ENCODE peak calls at places on chromosomes 1 and 21, in six cellular contexts. J is body of pancreas, D is breast epithelium, P is cardiac muscle cell, S is left ventricle myocardium inferior, I is sigmoid colon. X is an unnamed sample. For H3K4me1, the result is how much of the 10 kb centered on the place peaks cover.

GRCh38 chr1:165383067-165383466 is 26.6 kb upstream of the LMX1A start:
- DNase-seq in J (no peak), D (peak), S (peak), P (peak), I (peak), X (peak)

GRCh38 chr1:226060427-226060826 is 2.1 kb upstream of the H3-3A start:
- DNase-seq in S (no peak), I (no peak), P (no peak), J (no peak), D (no peak), X (no peak)

GRCh38 chr21:27649323-27649722 is 682.4 kb upstream of the ADAMTS5 start:
- DNase-seq in J (no peak), D (no peak), S (no peak), P (peak), I (no peak), X (no peak)

GRCh38 chr1:234413975-234414374 is 40.7 kb downstream of the COA6 start:
- DNase-seq in J (no peak), I (no peak), S (no peak), P (no peak), D (no peak), X (no peak)

GRCh38 chr1:74681001-74681400 is 7.4 kb upstream of the ERICH3 start:
- DNase-seq in I (no peak), D (no peak), J (no peak), P (no peak), S (no peak), X (no peak)

GRCh38 chr1:209648931-209649776 is 3.1 kb downstream of the LAMB3 start:
- DNase-seq in J (no peak), P (peak), D (no peak), I (no peak), S (no peak), X (no peak)

GRCh38 chr1:150160964-150161626 is 11.4 kb downstream of the PLEKHO1 start:
- DNase-seq in P (peak), S (no peak), I (no peak), D (no peak), J (no peak), X (peak)

GRCh38 chr1:30822966-30823581 is 65.5 kb upstream of the LAPTM5 start:
- DNase-seq in D (peak), I (no peak), S (no peak), J (no peak), P (peak), X (no peak)

GRCh38 chr1:223423641-223424233 is 30.5 kb downstream of the CCDC185 start:
- DNase-seq in I (no peak), P (peak), D (no peak), S (no peak), J (no peak), X (no peak)

GRCh38 chr1:94982403-94982802 is 55.5 kb upstream of the CNN3 start:
- DNase-seq in J (no peak), P (peak), D (no peak), I (no peak), S (no peak), X (no peak)

GRCh38 chr1:179164494-179164893 is 65.0 kb downstream of the ABL2 start:
- DNase-seq in I (no peak), P (peak), S (no peak), D (no peak), J (no peak), X (no peak)

GRCh38 chr1:88612783-88613182 is 71.3 kb upstream of the PKN2 start:
- DNase-seq in D (no peak), I (no peak), P (no peak), J (no peak), S (no peak), X (no peak)

GRCh38 chr21:15408089-15408488 is 321.7 kb upstream of the USP25 start:
- DNase-seq in J (no peak), S (no peak), I (no peak), P (no peak), D (no peak), X (no peak)

GRCh38 chr1:44962729-44963128 is 23.7 kb downstream of the EIF2B3 start:
- DNase-seq in J (no peak), D (no peak), I (no peak), S (no peak), P (no peak), X (no peak)

GRCh38 chr1:106613106-106613505 is 443.4 kb upstream of the PRMT6 start:
- DNase-seq in I (no peak), P (no peak), J (no peak), D (no peak), S (no peak), X (no peak)

GRCh38 chr1:81201779-81202178 is 599.0 kb upstream of the ADGRL2 start:
- DNase-seq in P (no peak), J (no peak), S (no peak), I (no peak), D (no peak), X (no peak)

GRCh38 chr1:235259133-235259778 is 68.7 kb downstream of the ARID4B start:
- DNase-seq in S (no peak), J (peak), P (no peak), D (no peak), I (no peak), X (no peak)

GRCh38 chr1:161958425-161958824 is 65.2 kb downstream of the OLFML2B start:
- DNase-seq in D (no peak), P (no peak), J (no peak), S (no peak), I (no peak), X (no peak)

GRCh38 chr1:27455166-27455811 is 34.7 kb downstream of the WASF2 start:
- DNase-seq in P (no peak), S (no peak), D (no peak), I (no peak), J (no peak), X (no peak)

GRCh38 chr1:201261771-201262547 is 21.3 kb upstream of the PKP1 start:
- DNase-seq in S (no peak), P (no peak), D (peak), I (peak), J (no peak), X (no peak)

GRCh38 chr21:42062543-42063022 is 8.5 kb upstream of the UMODL1 start:
- DNase-seq in D (peak), J (no peak), I (no peak), P (no peak), S (no peak), X (no peak)

GRCh38 chr1:6124746-6125365 is 55.3 kb downstream of the CHD5 start:
- DNase-seq in S (no peak), I (peak), P (no peak), J (no peak), D (no peak), X (no peak)

GRCh38 chr1:98126740-98127139 is 205.9 kb upstream of the DPYD start:
- DNase-seq in P (no peak), S (no peak), J (no peak), I (no peak), D (no peak), X (no peak)

GRCh38 chr1:44608141-44608540 is 66.1 kb downstream of the TMEM53 start:
- DNase-seq in J (no peak), D (no peak), I (no peak), S (no peak), P (no peak), X (no peak)

GRCh38 chr1:112882271-112882744 is 73.7 kb downstream of the SLC16A1 start:
- DNase-seq in P (peak), I (no peak), S (no peak), D (no peak), J (no peak), X (no peak)

GRCh38 chr1:53195913-53196484 is 625 bp upstream of the CPT2 start:
- DNase-seq in J (no peak), S (no peak), P (no peak), D (no peak), I (peak), X (peak)

GRCh38 chr1:212528501-212528900 is 80.1 kb upstream of the ATF3 start:
- DNase-seq in S (no peak), D (no peak), P (no peak), J (no peak), I (no peak), X (no peak)

GRCh38 chr1:33111965-33112364 is 31.0 kb downstream of the AZIN2 start:
- DNase-seq in I (no peak), S (no peak), P (peak), D (no peak), J (no peak), X (no peak)

GRCh38 chr1:41811051-41811795 is 107.5 kb downstream of the HIVEP3 start:
- DNase-seq in D (no peak), S (no peak), I (no peak), P (peak), J (no peak), X (no peak)

GRCh38 chr1:159071970-159072582 is 4.5 kb downstream of the AIM2 start:
- DNase-seq in I (no peak), J (no peak), P (peak), D (no peak), S (no peak), X (no peak)

GRCh38 chr1:33624991-33625870 is 152.8 kb downstream of the ZSCAN20 start:
- DNase-seq in J (no peak), I (no peak), S (no peak), D (no peak), P (no peak), X (no peak)

GRCh38 chr1:55970711-55971110 is 608.7 kb downstream of the PLPP3 start:
- DNase-seq in D (no peak), I (no peak), P (peak), S (no peak), J (no peak), X (no peak)

GRCh38 chr1:234214129-234214910 is 158.9 kb upstream of the COA6 start:
- DNase-seq in I (peak), S (no peak), J (peak), D (peak), P (peak), X (no peak)

GRCh38 chr21:34511787-34512451 is at the start of gene KCNE1:
- DNase-seq in D (no peak), J (no peak), P (peak), I (peak), S (no peak), X (no peak)

GRCh38 chr1:98429851-98430496 is 231.5 kb upstream of the SNX7 start:
- DNase-seq in D (no peak), S (no peak), P (no peak), I (no peak), J (peak), X (no peak)

GRCh38 chr1:147627435-147628110 is 42.8 kb downstream of the ACP6 start:
- DNase-seq in S (peak), J (peak), D (no peak), I (no peak), P (peak), X (peak)

GRCh38 chr1:25501235-25502058 is 42.0 kb upstream of the LDLRAP1 start:
- DNase-seq in P (peak), D (no peak), I (peak), J (no peak), S (no peak), X (no peak)
- TF ChIP-seq CTCF in P (peak), D (no peak), I (no peak), J (no peak), S (peak), X (no peak)

DNA sequence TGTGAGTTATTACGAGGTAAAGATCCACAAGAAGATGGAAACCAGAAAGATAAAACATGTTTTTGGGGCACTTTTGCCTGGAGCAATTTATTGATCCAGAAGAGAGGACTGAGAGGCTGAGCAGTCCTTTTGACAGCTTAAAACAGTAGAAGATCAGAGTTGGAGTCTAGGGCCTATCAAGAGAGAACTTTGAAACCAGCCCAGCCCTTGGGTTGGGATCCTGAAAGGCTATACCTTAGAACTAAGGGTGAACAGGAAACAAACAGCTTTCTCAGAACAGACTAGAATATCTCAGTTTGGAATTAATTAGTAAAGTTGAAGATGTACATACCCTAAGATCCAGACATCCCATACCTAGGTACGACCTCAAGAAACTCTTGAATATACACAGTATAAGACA is 89.6 kb downstream of the ZZZ3 start:
- DNase-seq in I (no peak), P (no peak), D (no peak), J (no peak), S (no peak), X (no peak)
- H3K4me1 ChIP-seq in I (under half), P (under half), D (under half), J (under half), S (under half), X (under half)

DNA sequence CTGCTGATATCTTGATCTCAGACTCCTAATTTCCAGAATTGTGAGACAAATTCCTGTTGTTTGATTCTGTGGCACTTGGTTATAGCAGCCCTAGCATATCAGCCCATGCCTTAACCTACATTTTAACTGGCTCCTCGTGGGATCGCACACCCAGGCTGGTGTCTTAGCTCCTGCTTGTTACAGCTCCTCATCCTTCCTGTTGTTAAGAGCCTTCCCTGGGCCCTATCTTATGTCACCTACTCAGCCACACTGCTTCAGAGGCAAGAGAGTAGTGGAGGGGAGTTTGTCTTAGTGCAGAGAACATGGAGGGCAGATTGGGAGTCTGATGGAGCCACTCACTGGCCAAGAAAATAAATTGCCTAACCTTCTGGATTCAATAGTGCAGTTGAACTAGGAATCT is 131.0 kb downstream of the ROR1 start:
- DNase-seq in P (no peak), I (no peak), D (no peak), S (no peak), J (no peak), X (no peak)
- TF ChIP-seq CTCF in P (no peak), I (no peak), D (no peak), S (no peak), J (no peak), X (no peak)

GRCh38 chr1:61246001-61246400 is 163.6 kb downstream of the NFIA start:
- DNase-seq in J (no peak), S (no peak), P (no peak), I (no peak), D (no peak), X (no peak)
- H3K4me1 ChIP-seq in J (under half), S (half or more), P (under half), I (under half), D (under half), X (under half)

GRCh38 chr1:116373451-116374339 is 651 bp downstream of the ATP1A1 start:
- DNase-seq in I (peak), P (peak), J (peak), S (peak), D (peak), X (peak)

GRCh38 chr1:116374340-116375164 is 1.5 kb downstream of the ATP1A1 start:
- DNase-seq in I (no peak), P (no peak), J (no peak), D (no peak), S (no peak), X (no peak)

GRCh38 chr1:116375165-116375883 is 2.3 kb downstream of the ATP1A1 start:
- DNase-seq in J (no peak), S (no peak), I (no peak), P (no peak), D (no peak), X (no peak)

GRCh38 chr1:116372186-116372585 is 858 bp upstream of the ATP1A1 start:
- DNase-seq in D (peak), I (no peak), J (no peak), S (no peak), P (no peak), X (no peak)

GRCh38 chr1:116372651-116373444 is at the start of gene ATP1A1:
- DNase-seq in I (peak), J (peak), P (peak), D (peak), S (peak), X (peak)
- TF ChIP-seq CTCF in I (no peak), J (peak), P (peak), D (no peak), S (peak), X (peak)

GRCh38 chr1:48003741-48004503 is 6.7 kb upstream of the TRABD2B start:
- DNase-seq in I (no peak), J (no peak), S (no peak), D (no peak), P (no peak), X (no peak)

GRCh38 chr1:47999097-47999496 is 1.9 kb upstream of the TRABD2B start:
- DNase-seq in J (no peak), P (no peak), I (no peak), S (no peak), D (no peak), X (no peak)

GRCh38 chr1:48002142-48002541 is 5.0 kb upstream of the TRABD2B start:
- DNase-seq in S (no peak), I (no peak), P (no peak), D (no peak), J (no peak), X (no peak)

GRCh38 chr1:48000883-48001282 is 3.7 kb upstream of the TRABD2B start:
- DNase-seq in D (no peak), S (no peak), I (no peak), J (no peak), P (no peak), X (no peak)

GRCh38 chr1:48001696-48002095 is 4.5 kb upstream of the TRABD2B start:
- DNase-seq in P (no peak), S (no peak), J (no peak), D (no peak), I (no peak), X (no peak)
- H3K4me1 ChIP-seq in P (under half), S (under half), J (under half), D (under half), I (under half), X (under half)

DNA sequence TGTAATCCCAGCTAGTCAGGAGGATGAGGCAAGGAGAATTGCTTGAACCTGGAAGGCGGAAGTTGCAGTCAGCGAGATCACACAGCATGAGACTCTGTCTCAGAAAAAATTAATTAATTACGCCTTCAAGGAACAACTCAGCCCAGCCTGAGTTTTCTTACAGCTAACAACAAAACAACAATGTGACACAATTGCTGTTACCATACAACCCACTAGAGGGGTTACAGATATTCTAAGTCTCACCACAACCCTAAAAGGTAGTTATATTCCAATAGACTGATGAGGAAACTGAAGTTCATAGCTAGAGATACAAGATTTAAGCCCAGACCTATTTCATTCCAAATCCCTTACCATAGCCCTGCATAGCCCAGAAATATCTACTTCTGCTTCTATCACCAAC is 2.9 kb upstream of the LRRC8C start:
- DNase-seq in S (no peak), D (no peak), J (no peak), P (no peak), I (no peak), X (no peak)
- TF ChIP-seq CTCF in S (no peak), D (no peak), J (no peak), P (no peak), I (no peak), X (no peak)

DNA sequence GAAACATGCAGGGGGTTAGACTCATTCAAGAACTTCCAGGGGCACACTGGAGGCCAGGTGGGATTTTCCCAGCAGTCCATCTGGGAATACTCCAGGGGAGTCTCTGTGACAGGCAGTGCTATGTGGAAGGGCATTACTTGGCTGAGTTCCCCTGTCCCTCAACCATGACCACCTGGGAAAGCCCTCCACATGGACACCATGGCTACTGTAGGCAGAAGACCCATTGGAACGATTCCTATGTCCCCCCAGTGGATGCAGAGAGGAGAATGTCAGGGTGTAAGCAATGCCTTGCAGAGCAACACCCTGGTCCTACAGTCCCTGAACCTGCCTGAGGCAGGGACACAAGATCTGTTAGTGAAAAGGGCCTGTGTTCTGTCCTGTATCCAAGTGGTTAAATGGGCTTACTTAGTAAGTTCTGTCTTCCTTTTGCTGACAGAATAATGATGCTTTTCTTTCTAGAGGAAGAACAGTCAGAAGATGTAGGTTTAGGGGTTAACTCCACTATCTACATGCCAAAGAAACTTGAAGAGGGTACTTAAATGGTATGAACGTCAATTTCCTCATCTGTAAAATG is 13.4 kb downstream of the SLAMF1 start:
- DNase-seq in D (no peak), J (no peak), P (no peak), S (no peak), I (no peak), X (no peak)
- H3K4me1 ChIP-seq in D (under half), J (under half), P (under half), S (under half), I (under half), X (under half)

DNA sequence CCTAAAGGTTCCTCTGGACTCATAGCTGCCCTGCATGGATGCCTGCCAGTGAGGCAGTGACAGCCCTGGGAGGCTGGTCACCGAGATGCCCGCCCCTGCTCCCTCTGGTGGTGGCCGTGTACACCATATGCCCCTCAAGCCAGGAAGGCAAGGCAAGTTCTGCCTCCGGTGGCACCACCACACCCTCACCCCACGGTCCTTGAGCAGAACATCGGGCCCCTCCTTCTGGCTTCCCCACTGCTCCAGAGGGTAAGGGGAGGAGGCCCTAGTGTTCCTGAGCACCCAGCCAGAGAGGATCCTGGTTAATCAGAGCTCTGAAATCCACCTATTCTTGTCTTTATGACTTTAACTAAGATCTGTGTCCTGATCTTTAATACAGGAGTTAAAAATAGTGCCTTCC is 1.6 kb upstream of the S100A14 start:
- DNase-seq in S (no peak), I (peak), J (peak), P (no peak), D (no peak), X (peak)
- TF ChIP-seq CTCF in S (no peak), I (peak), J (no peak), P (no peak), D (peak), X (peak)